ENCODE peak calls at places on chromosomes 12 and 14, in eight cellular contexts. D is A549, V is K562, Q is WTC11, L is HepG2, T is H1, E is GM12878, F is SK-N-SH. G is an unnamed sample.
A peak's percentile ranks its signal among the peaks of the same experiment; 100 is the strongest.

GRCh38 chr14:26808407-26808806 is 210.6 kb upstream of the NOVA1 start:
- DNase-seq in V (no peak), Q (no peak), F (no peak), E (no peak), D (peak; percentile 13), L (no peak), T (no peak), G (no peak)

GRCh38 chr12:118374909-118375308 is 1.4 kb upstream of the SUDS3 start:
- DNase-seq in D (no peak), F (no peak), E (no peak), V (no peak), Q (no peak), T (no peak), L (no peak), G (no peak)

GRCh38 chr12:28513983-28514382 is 323.7 kb downstream of the CCDC91 start:
- DNase-seq in F (no peak), Q (no peak), T (no peak), V (no peak), E (no peak), L (no peak), D (no peak), G (no peak)

GRCh38 chr12:42462486-42462885 is 127.1 kb downstream of the PRICKLE1 start:
- DNase-seq in D (no peak), F (no peak), E (no peak), L (no peak), V (no peak), T (no peak), Q (no peak), G (no peak)

GRCh38 chr12:93015970-93016751 is 87.1 kb upstream of the EEA1 start:
- DNase-seq in Q (no peak), E (no peak), T (no peak), F (no peak), D (no peak), L (peak; percentile 97), V (no peak), G (peak; percentile 10)

GRCh38 chr12:82524636-82525035 is 162.1 kb upstream of the TMTC2 start:
- DNase-seq in Q (no peak), T (no peak), V (no peak), D (no peak), L (no peak), E (no peak), F (no peak), G (no peak)

GRCh38 chr14:77660754-77661153 is 44.3 kb upstream of the SPTLC2 start:
- DNase-seq in Q (no peak), V (no peak), L (no peak), F (peak; percentile 37), E (no peak), D (no peak), T (no peak), G (no peak)

GRCh38 chr14:96092936-96093335 is 53.8 kb downstream of the C14orf132 start:
- DNase-seq in F (no peak), E (no peak), Q (no peak), V (no peak), T (no peak), D (no peak), L (no peak), G (no peak)

GRCh38 chr14:98775892-98776291 is 496.1 kb downstream of the BCL11B start:
- DNase-seq in Q (no peak), F (no peak), L (no peak), T (no peak), E (no peak), D (no peak), V (no peak), G (no peak)

GRCh38 chr14:92586001-92586947 is 72.7 kb downstream of the RIN3 start:
- DNase-seq in D (no peak), Q (no peak), L (no peak), E (peak; percentile 76), F (no peak), T (no peak), V (no peak), G (peak; percentile 99)

GRCh38 chr14:77022219-77022852 is 6.2 kb downstream of the IRF2BPL start:
- DNase-seq in V (no peak), E (no peak), L (no peak), F (no peak), Q (no peak), D (no peak), T (no peak), G (no peak)

GRCh38 chr12:45742590-45742989 is 13.1 kb downstream of the ARID2 start:
- DNase-seq in V (no peak), Q (no peak), D (no peak), L (no peak), E (no peak), T (no peak), F (no peak), G (no peak)

GRCh38 chr12:34292736-34293625 is 270.7 kb downstream of the ALG10 start:
- DNase-seq in D (peak; percentile 68), L (peak; percentile 5), V (peak; percentile 37), F (no peak), E (no peak), Q (no peak), T (no peak), G (no peak)

GRCh38 chr14:68820999-68821683 is 28.3 kb upstream of the ZFP36L1 start:
- DNase-seq in T (no peak), L (no peak), F (peak; percentile 34), V (no peak), Q (no peak), D (no peak), E (peak; percentile 83), G (no peak)

GRCh38 chr12:123571343-123571813 is 13.0 kb upstream of the TMED2 start:
- DNase-seq in V (peak; percentile 36), L (peak; percentile 56), D (peak; percentile 63), E (no peak), Q (peak; percentile 32), F (peak; percentile 49), T (no peak), G (peak; percentile 72)
- TF ChIP-seq USF2 in V (peak; percentile 93), L (peak; percentile 79), D (peak; percentile 71), E (no peak), Q (peak; percentile 95), F (no peak), T (peak; percentile 83), G (peak; percentile 85)

GRCh38 chr12:131140069-131140435 is 186.3 kb downstream of the ADGRD1 start:
- DNase-seq in E (no peak), L (no peak), F (no peak), T (no peak), D (no peak), V (no peak), Q (no peak), G (no peak)

GRCh38 chr12:131138638-131139362 is 185.1 kb downstream of the ADGRD1 start:
- DNase-seq in L (no peak), V (no peak), F (no peak), D (no peak), E (no peak), Q (no peak), T (no peak), G (no peak)

GRCh38 chr12:131140697-131141096 is 187.0 kb downstream of the ADGRD1 start:
- DNase-seq in T (no peak), E (no peak), F (no peak), Q (no peak), L (no peak), D (no peak), V (no peak), G (no peak)

GRCh38 chr12:131137836-131138637 is 184.3 kb downstream of the ADGRD1 start:
- DNase-seq in Q (no peak), V (peak; percentile 23), D (peak; percentile 68), L (no peak), T (no peak), E (no peak), F (peak; percentile 69), G (no peak)

DNA sequence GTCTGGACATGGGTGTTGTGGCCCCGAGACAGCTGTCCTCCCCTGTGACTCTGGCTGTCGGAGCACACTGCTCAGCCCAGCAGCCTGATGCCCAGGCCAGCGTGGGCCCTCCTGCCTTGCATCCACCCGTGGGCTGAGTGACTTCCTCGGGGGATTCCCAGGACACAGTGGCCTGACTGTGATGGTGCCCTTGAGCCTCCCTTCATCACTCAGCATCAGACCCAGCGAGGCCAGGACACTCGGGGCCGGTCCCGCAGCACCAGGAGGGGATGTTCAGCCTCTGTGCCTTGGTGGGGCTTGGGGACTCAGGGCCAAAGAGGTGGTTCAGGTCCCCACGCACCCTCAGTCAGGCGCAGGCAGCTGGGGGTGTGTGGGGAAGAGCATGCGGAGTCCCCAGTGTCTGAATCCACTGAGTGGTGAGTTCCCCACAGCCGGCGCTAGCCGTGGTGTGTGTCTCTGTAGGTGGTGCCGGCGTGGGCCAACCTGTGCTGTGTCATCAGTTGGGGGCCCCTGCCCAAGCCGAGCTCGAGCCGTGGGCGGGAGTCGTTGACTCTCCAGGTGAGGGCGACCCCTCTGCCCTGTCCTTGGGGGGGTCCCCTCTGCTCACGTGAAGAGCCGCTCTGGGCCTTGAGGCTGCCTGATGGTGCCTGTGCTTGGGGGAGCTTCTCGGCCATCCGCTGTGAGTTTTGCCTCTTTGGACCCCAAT is 185.8 kb downstream of the ADGRD1 start:
- DNase-seq in E (no peak), L (no peak), D (no peak), F (no peak), V (no peak), Q (no peak), T (no peak), G (no peak)
- TF ChIP-seq USF2 in E (no peak), L (no peak), D (no peak), F (no peak), V (no peak), Q (no peak), T (no peak), G (no peak)

DNA sequence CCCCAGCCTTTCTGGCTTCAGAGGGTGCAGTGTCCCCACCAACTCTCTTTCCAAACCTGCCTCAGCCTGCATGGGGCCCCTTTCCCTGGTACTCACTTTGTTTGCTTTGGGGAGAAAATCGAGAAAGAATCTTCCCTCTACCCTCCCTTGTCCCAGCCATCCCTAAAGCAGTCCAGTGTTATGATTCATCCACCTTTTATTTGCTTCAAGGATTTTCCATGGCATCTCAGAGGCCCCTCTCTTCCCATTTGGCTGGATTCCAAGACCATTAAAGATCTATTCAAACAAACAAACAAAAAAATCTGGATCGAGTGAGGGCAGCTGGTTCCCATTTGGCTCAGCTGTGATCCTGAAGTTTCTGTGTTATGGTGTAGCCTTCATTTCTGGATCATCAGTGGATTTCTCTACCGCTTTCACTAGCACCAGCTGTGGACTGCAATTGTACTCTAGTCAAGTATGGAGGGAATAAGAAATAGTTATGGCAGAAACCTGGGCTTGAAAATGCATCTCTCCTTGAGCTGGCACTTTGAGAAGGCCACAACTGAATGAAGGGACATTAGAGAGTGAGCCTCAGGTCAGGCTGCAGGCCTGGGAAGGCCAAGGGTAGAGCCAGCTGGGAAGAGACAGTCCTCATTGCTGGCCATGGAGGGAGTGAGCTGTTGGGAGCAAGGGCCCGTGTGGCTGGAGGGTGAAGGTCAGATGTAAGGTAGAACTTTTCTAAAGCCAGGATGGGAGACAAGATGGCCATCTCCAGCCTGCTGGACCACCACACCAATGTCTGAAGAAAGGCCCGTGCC is 13.7 kb downstream of the KRT71 start:
- DNase-seq in Q (no peak), V (no peak), L (no peak), F (no peak), T (no peak), E (no peak), D (peak; percentile 68), G (peak; percentile 20)
- TF ChIP-seq USF2 in Q (no peak), V (no peak), L (no peak), F (no peak), T (no peak), E (no peak), D (no peak), G (no peak)

DNA sequence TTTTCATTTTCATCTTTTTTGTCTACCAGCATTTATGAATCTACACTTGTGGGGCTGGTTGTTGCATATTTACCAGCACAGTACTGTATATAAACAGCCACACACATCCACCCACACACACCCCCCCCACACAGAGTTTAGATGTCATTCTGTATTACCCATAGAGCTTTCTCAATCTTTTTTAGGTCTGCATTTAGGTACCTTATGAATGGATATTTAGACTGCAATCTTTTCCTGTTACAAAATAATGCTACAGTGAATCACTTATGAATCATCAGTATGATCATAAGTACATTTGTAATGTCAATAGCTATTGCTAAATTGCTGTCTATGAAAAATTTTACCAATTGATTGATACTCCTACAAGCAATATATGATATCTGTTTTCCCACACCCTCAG is 67.3 kb upstream of the STK38L start:
- DNase-seq in L (no peak), V (no peak), Q (no peak), F (no peak), D (peak; percentile 59), E (no peak), T (no peak), G (peak; percentile 80)
- TF ChIP-seq USF2 in L (no peak), V (no peak), Q (no peak), F (no peak), D (no peak), E (no peak), T (no peak), G (no peak)

G was measured in IMR-90.